ENCODE peak calls at places on chromosomes 7 and 10, in four cellular contexts. One of them, this sample, is unnamed.

GRCh38 chr7:100683659-100684533 is 10.2 kb downstream of the GIGYF1 start:
- DNase-seq in DMS 273 treated with DMSO at 0.1 percent for 48 hours: no peak
- DNase-seq in fibroblast of the conjunctiva: no peak
- DNase-seq in RPMI7951: no peak
- DNase-seq in this sample: no peak

GRCh38 chr7:42831051-42831952 is 80.6 kb downstream of the C7orf25 start:
- DNase-seq in DMS 273 treated with DMSO at 0.1 percent for 48 hours: no peak
- DNase-seq in fibroblast of the conjunctiva: peak
- DNase-seq in RPMI7951: peak
- DNase-seq in this sample: peak

GRCh38 chr10:71512794-71513379 is 116.2 kb downstream of the CDH23 start:
- DNase-seq in DMS 273 treated with DMSO at 0.1 percent for 48 hours: no peak
- DNase-seq in fibroblast of the conjunctiva: no peak
- DNase-seq in RPMI7951: no peak
- DNase-seq in this sample: no peak

GRCh38 chr7:74002474-74003017 is 25.4 kb upstream of the ELN start:
- DNase-seq in DMS 273 treated with DMSO at 0.1 percent for 48 hours: no peak
- DNase-seq in fibroblast of the conjunctiva: no peak
- DNase-seq in RPMI7951: peak
- DNase-seq in this sample: peak

GRCh38 chr10:120634629-120635028 is 177.6 kb downstream of the PLPP4 start:
- DNase-seq in DMS 273 treated with DMSO at 0.1 percent for 48 hours: no peak
- DNase-seq in fibroblast of the conjunctiva: no peak
- DNase-seq in RPMI7951: no peak
- DNase-seq in this sample: no peak

GRCh38 chr10:117300671-117301070 is 59.8 kb downstream of the SLC18A2 start:
- DNase-seq in DMS 273 treated with DMSO at 0.1 percent for 48 hours: no peak
- DNase-seq in fibroblast of the conjunctiva: no peak
- DNase-seq in RPMI7951: no peak
- DNase-seq in this sample: no peak

GRCh38 chr7:36868727-36869411 is 144.6 kb upstream of the AOAH start:
- DNase-seq in DMS 273 treated with DMSO at 0.1 percent for 48 hours: no peak
- DNase-seq in fibroblast of the conjunctiva: no peak
- DNase-seq in RPMI7951: no peak
- DNase-seq in this sample: no peak

GRCh38 chr7:137820677-137821420 is 25.9 kb downstream of the DGKI start:
- DNase-seq in DMS 273 treated with DMSO at 0.1 percent for 48 hours: no peak
- DNase-seq in fibroblast of the conjunctiva: peak
- DNase-seq in RPMI7951: peak
- DNase-seq in this sample: peak

GRCh38 chr10:48765527-48765926 is 80.9 kb downstream of the WDFY4 start:
- DNase-seq in DMS 273 treated with DMSO at 0.1 percent for 48 hours: no peak
- DNase-seq in fibroblast of the conjunctiva: no peak
- DNase-seq in RPMI7951: no peak
- DNase-seq in this sample: no peak

GRCh38 chr10:128871671-128872231 is 595.3 kb upstream of the MGMT start:
- DNase-seq in DMS 273 treated with DMSO at 0.1 percent for 48 hours: no peak
- DNase-seq in fibroblast of the conjunctiva: no peak
- DNase-seq in RPMI7951: no peak
- DNase-seq in this sample: no peak

GRCh38 chr10:95602382-95602781 is 41.2 kb upstream of the SORBS1 start:
- DNase-seq in DMS 273 treated with DMSO at 0.1 percent for 48 hours: no peak
- DNase-seq in fibroblast of the conjunctiva: no peak
- DNase-seq in RPMI7951: no peak
- DNase-seq in this sample: no peak

GRCh38 chr10:131724891-131725735 is 175.7 kb upstream of the PPP2R2D start:
- DNase-seq in DMS 273 treated with DMSO at 0.1 percent for 48 hours: no peak
- DNase-seq in fibroblast of the conjunctiva: no peak
- DNase-seq in RPMI7951: no peak
- DNase-seq in this sample: no peak

GRCh38 chr10:5344746-5345145 is 20.0 kb upstream of the UCN3 start:
- DNase-seq in DMS 273 treated with DMSO at 0.1 percent for 48 hours: no peak
- DNase-seq in fibroblast of the conjunctiva: no peak
- DNase-seq in RPMI7951: no peak
- DNase-seq in this sample: no peak